ENCODE peak calls at places on chromosomes 7 and 10, in five cellular contexts. B, K, M, X and Y are unnamed samples.

GRCh38 chr7:132189881-132190280 is 386.4 kb downstream of the PLXNA4 start:
- DNase-seq in B (no peak), K (no peak), M (no peak), X (no peak), Y (no peak)

GRCh38 chr7:129665013-129665401 is 53.5 kb downstream of the NRF1 start:
- DNase-seq in B (peak), K (peak), M (no peak), X (no peak), Y (peak)

GRCh38 chr10:89901895-89902294 is 200.5 kb downstream of the KIF20B start:
- DNase-seq in B (no peak), K (no peak), M (no peak), X (no peak), Y (no peak)

GRCh38 chr10:64115913-64116643 is 594.9 kb downstream of the REEP3 start:
- DNase-seq in B (peak), K (peak), M (no peak), X (no peak), Y (peak)

GRCh38 chr10:32367793-32368453 is 21.0 kb upstream of the EPC1 start:
- DNase-seq in B (peak), K (peak), M (no peak), X (peak), Y (no peak)

GRCh38 chr7:111438369-111439289 is 123.7 kb downstream of the IMMP2L start:
- DNase-seq in B (no peak), K (peak), M (no peak), X (no peak), Y (peak)

GRCh38 chr10:37976880-37977203 is 395 bp upstream of the ZNF25 start:
- DNase-seq in B (no peak), K (no peak), M (no peak), X (no peak), Y (no peak)

GRCh38 chr7:110442386-110442837 is 648.5 kb upstream of the LRRN3 start:
- DNase-seq in B (peak), K (peak), M (no peak), X (peak), Y (peak)

GRCh38 chr10:55019461-55019860 is 218.4 kb upstream of the PCDH15 start:
- DNase-seq in B (no peak), K (no peak), M (no peak), X (no peak), Y (no peak)

GRCh38 chr7:132488634-132489302 is 87.5 kb downstream of the PLXNA4 start:
- DNase-seq in B (no peak), K (no peak), M (no peak), X (no peak), Y (no peak)

GRCh38 chr10:34249634-34250033 is 565.5 kb downstream of the PARD3 start:
- DNase-seq in B (peak), K (no peak), M (no peak), X (peak), Y (peak)

GRCh38 chr10:24814568-24815313 is 91.1 kb upstream of the ARHGAP21 start:
- DNase-seq in B (no peak), K (peak), M (no peak), X (peak), Y (peak)

GRCh38 chr10:71868192-71868697 is 17.2 kb upstream of the PSAP start:
- DNase-seq in B (no peak), K (peak), M (no peak), X (peak), Y (peak)

GRCh38 chr10:89515031-89515841 is 20.2 kb downstream of the SLC16A12 start:
- DNase-seq in B (peak), K (no peak), M (no peak), X (no peak), Y (no peak)

GRCh38 chr7:157440346-157441022 is 103.7 kb downstream of the DNAJB6 start:
- DNase-seq in B (no peak), K (no peak), M (no peak), X (no peak), Y (no peak)

GRCh38 chr10:29295813-29296212 is 6.9 kb downstream of the LYZL1 start:
- DNase-seq in B (no peak), K (no peak), M (no peak), X (no peak), Y (no peak)

GRCh38 chr7:103704701-103705100 is 258.7 kb upstream of the SLC26A5 start:
- DNase-seq in B (no peak), K (no peak), M (no peak), X (no peak), Y (no peak)

GRCh38 chr7:30846378-30846777 is 65.3 kb upstream of the AQP1 start:
- DNase-seq in B (no peak), K (no peak), M (no peak), X (no peak), Y (no peak)

GRCh38 chr10:50416181-50416824 is 165.0 kb upstream of the ASAH2 start:
- DNase-seq in B (no peak), K (peak), M (no peak), X (no peak), Y (peak)

GRCh38 chr10:22321831-22322662 is 1.1 kb downstream of the BMI1 start:
- DNase-seq in B (peak), K (no peak), M (no peak), X (no peak), Y (peak)

GRCh38 chr10:33414841-33415240 is 80.4 kb upstream of the NRP1 start:
- DNase-seq in B (no peak), K (no peak), M (no peak), X (no peak), Y (no peak)

GRCh38 chr7:3404490-3404889 is 103.4 kb downstream of the SDK1 start:
- DNase-seq in B (no peak), K (no peak), M (no peak), X (no peak), Y (no peak)

GRCh38 chr7:20964214-20964613 is 177.5 kb upstream of the SP8 start:
- DNase-seq in B (no peak), K (peak), M (no peak), X (no peak), Y (no peak)

GRCh38 chr10:73967544-73967943 is 30.4 kb upstream of the VCL start:
- DNase-seq in B (peak), K (no peak), M (no peak), X (no peak), Y (no peak)

GRCh38 chr10:15486404-15486803 is 115.3 kb upstream of the FAM171A1 start:
- DNase-seq in B (no peak), K (no peak), M (no peak), X (no peak), Y (no peak)

GRCh38 chr7:140165422-140165821 is 11.4 kb downstream of the KDM7A start:
- DNase-seq in B (no peak), K (no peak), M (no peak), X (no peak), Y (no peak)

GRCh38 chr7:149527414-149527813 is 29.8 kb upstream of the ZNF746 start:
- DNase-seq in B (no peak), K (peak), M (no peak), X (no peak), Y (no peak)

GRCh38 chr7:79217468-79217867 is 236.0 kb downstream of the MAGI2 start:
- DNase-seq in B (no peak), K (no peak), M (no peak), X (peak), Y (no peak)

GRCh38 chr10:100008708-100009282 is 952 bp downstream of the DNMBP start:
- DNase-seq in B (no peak), K (peak), M (no peak), X (no peak), Y (no peak)
- TF ChIP-seq JUNB in B (no peak), K (no peak), M (no peak), X (no peak), Y (no peak)

GRCh38 chr10:119113805-119114732 is 10.2 kb downstream of the DENND10 start:
- DNase-seq in B (no peak), K (no peak), M (no peak), X (peak), Y (peak)
- TF ChIP-seq JUNB in B (no peak), K (no peak), M (no peak), X (peak), Y (peak)

DNA sequence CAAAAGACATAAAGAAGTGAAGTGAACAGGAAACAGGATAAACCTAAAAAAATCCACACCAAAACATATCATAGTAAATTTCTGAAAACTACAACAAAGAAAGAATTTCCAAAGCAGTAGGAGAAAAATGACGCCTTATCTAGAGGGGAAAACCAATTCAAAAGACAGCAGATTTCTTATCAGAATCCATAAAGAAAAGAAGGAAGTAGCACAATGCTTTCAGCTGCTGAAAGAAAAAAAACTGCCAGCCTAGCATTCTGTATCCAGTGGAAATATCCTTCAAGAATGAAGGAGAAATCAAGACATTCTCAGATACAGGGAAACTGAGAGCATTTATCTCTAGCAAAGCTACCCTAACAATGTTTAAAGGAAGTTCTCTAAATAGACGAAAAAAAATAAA is 37.8 kb downstream of the PDLIM1 start:
- DNase-seq in B (no peak), K (no peak), M (no peak), X (no peak), Y (no peak)
- TF ChIP-seq JUNB in B (no peak), K (no peak), M (no peak), X (no peak), Y (no peak)

GRCh38 chr7:7696458-7697119 is 21.8 kb downstream of the RPA3 start:
- DNase-seq in B (no peak), K (no peak), M (no peak), X (peak), Y (no peak)

GRCh38 chr7:7699970-7700369 is 18.4 kb downstream of the RPA3 start:
- DNase-seq in B (no peak), K (no peak), M (no peak), X (no peak), Y (no peak)

GRCh38 chr7:7699370-7699769 is 19.0 kb downstream of the RPA3 start:
- DNase-seq in B (no peak), K (no peak), M (no peak), X (no peak), Y (no peak)

GRCh38 chr7:7701513-7701912 is 16.9 kb downstream of the RPA3 start:
- DNase-seq in B (no peak), K (no peak), M (no peak), X (no peak), Y (no peak)

DNA sequence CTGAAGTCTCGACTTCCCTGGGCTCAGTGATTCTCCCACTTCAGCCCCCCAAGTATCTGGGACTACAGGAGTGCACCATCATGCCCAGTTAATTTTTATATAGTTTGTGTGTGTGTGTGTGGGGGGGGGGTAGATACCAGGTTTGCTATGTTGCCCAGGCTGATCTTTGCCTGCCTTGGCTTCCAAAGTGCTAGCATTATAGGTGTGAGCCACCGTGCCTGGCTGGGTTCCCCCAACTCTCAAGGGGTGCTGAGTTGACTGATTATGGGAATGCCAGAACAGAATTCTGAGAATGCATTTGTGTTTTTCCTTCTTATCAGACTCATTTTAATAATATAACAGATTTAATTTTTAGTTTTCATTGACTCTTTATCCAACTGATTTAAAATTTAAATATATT is 19.5 kb downstream of the RPA3 start:
- DNase-seq in B (no peak), K (no peak), M (no peak), X (no peak), Y (no peak)
- TF ChIP-seq JUNB in B (no peak), K (no peak), M (no peak), X (no peak), Y (no peak)

GRCh38 chr7:85074-85945 is 107.1 kb upstream of the FAM20C start:
- DNase-seq in B (no peak), K (no peak), M (no peak), X (no peak), Y (no peak)

GRCh38 chr7:86629-87028 is 105.7 kb upstream of the FAM20C start:
- DNase-seq in B (no peak), K (no peak), M (no peak), X (no peak), Y (no peak)

GRCh38 chr7:87047-87446 is 105.3 kb upstream of the FAM20C start:
- DNase-seq in B (no peak), K (no peak), M (no peak), X (no peak), Y (no peak)

GRCh38 chr7:84633-85020 is 107.7 kb upstream of the FAM20C start:
- DNase-seq in B (no peak), K (no peak), M (no peak), X (no peak), Y (no peak)

DNA sequence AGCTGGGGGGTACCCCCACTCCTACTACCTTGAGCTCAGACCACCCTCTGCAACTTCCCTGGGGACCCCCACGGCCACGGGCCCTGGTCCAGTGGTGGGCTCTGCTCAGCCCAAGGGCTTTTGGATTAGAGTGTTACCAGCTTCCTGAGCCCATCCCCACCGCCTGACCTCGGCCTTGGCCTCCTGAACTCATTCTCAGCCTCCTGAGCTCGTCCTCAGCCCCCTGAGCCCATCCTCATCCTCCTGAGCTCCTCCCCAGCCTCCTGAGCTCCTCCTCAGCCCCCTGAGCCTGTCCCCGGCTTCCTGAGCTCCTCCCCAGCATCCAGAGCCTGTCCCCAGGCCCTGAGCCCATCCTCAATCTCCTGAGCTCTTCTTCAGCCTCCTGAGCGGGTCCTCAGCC is 106.3 kb upstream of the FAM20C start:
- DNase-seq in B (no peak), K (no peak), M (no peak), X (no peak), Y (no peak)
- TF ChIP-seq JUNB in B (no peak), K (no peak), M (no peak), X (no peak), Y (no peak)

GRCh38 chr10:80486785-80487421 is 32.8 kb downstream of the TSPAN14 start:
- DNase-seq in B (no peak), K (no peak), M (no peak), X (no peak), Y (no peak)

GRCh38 chr10:80484677-80485409 is 30.7 kb downstream of the TSPAN14 start:
- DNase-seq in B (no peak), K (peak), M (no peak), X (no peak), Y (no peak)

GRCh38 chr10:80484243-80484642 is 30.1 kb downstream of the TSPAN14 start:
- DNase-seq in B (no peak), K (peak), M (no peak), X (no peak), Y (no peak)

GRCh38 chr10:80486151-80486692 is 32.1 kb downstream of the TSPAN14 start:
- DNase-seq in B (no peak), K (no peak), M (no peak), X (no peak), Y (no peak)

GRCh38 chr10:80485410-80486135 is 31.5 kb downstream of the TSPAN14 start:
- DNase-seq in B (no peak), K (no peak), M (no peak), X (no peak), Y (no peak)
- TF ChIP-seq JUNB in B (no peak), K (no peak), M (no peak), X (no peak), Y (no peak)